ENCODE peak calls at places on chromosomes 6 and 20, in nine cellular contexts. M is pancreas, P is hepatocyte, D is A549, O is stomach, Q is body of pancreas, I is Karpas-422, S is upper lobe of right lung, B is kidney. N is an unnamed sample.

GRCh38 chr6:106099235-106099537 is 13.1 kb downstream of the PRDM1 start:
- DNase-seq in O (no peak), P (no peak), I (no peak), M (no peak), Q (no peak), B (no peak), S (no peak), D (no peak), N (no peak)

GRCh38 chr20:57664476-57664875 is 44.2 kb upstream of the ZBP1 start:
- DNase-seq in B (peak; percentile 52), O (no peak), S (peak; percentile 62), I (no peak), Q (peak; percentile 2), M (no peak), D (no peak), P (no peak), N (no peak)

GRCh38 chr6:119533603-119534279 is 184.2 kb upstream of the MAN1A1 start:
- DNase-seq in Q (peak; percentile 42), M (no peak), D (no peak), P (no peak), I (no peak), B (no peak), O (no peak), S (no peak), N (peak; percentile 85)

GRCh38 chr20:19740503-19740902 is 17.6 kb upstream of the RIN2 start:
- DNase-seq in I (no peak), B (no peak), O (no peak), P (no peak), D (no peak), S (no peak), M (no peak), Q (no peak), N (no peak)

GRCh38 chr6:120615238-120615637 is 719.0 kb downstream of the TBC1D32 start:
- DNase-seq in D (no peak), O (no peak), B (no peak), Q (no peak), M (no peak), I (no peak), P (no peak), S (no peak), N (no peak)

GRCh38 chr6:126039284-126039683 is 52.9 kb downstream of the TRMT11 start:
- DNase-seq in P (no peak), D (peak; percentile 55), S (no peak), M (no peak), O (no peak), B (no peak), I (no peak), Q (no peak), N (no peak)

GRCh38 chr20:1484438-1485120 is 6.6 kb downstream of the SIRPB2 start:
- DNase-seq in M (no peak), O (no peak), B (no peak), S (no peak), I (no peak), Q (no peak), P (no peak), D (no peak), N (no peak)

GRCh38 chr20:44074252-44075151 is 112.5 kb downstream of the JPH2 start:
- DNase-seq in B (peak; percentile 58), D (no peak), Q (no peak), S (peak; percentile 49), O (peak; percentile 19), I (no peak), P (no peak), M (no peak), N (no peak)

GRCh38 chr6:37864250-37864649 is 44.7 kb downstream of the ZFAND3 start:
- DNase-seq in P (no peak), S (no peak), Q (no peak), B (no peak), O (no peak), D (no peak), I (no peak), M (no peak), N (no peak)

GRCh38 chr6:21151178-21151956 is 442.2 kb upstream of the SOX4 start:
- DNase-seq in Q (peak; percentile 34), P (no peak), B (no peak), I (no peak), D (no peak), S (no peak), M (peak; percentile 18), O (no peak), N (no peak)

GRCh38 chr20:21234816-21235215 is 68.3 kb upstream of the XRN2 start:
- DNase-seq in Q (no peak), P (no peak), B (no peak), D (no peak), S (no peak), M (no peak), I (no peak), O (no peak), N (no peak)

GRCh38 chr20:52682271-52682670 is 289.9 kb upstream of the TSHZ2 start:
- DNase-seq in I (no peak), O (no peak), B (no peak), Q (no peak), S (no peak), P (no peak), D (no peak), M (no peak), N (no peak)

GRCh38 chr6:20472748-20473147 is 61.5 kb upstream of the CDKAL1 start:
- DNase-seq in B (no peak), M (no peak), Q (no peak), O (no peak), P (no peak), S (no peak), I (no peak), D (no peak), N (no peak)

DNA sequence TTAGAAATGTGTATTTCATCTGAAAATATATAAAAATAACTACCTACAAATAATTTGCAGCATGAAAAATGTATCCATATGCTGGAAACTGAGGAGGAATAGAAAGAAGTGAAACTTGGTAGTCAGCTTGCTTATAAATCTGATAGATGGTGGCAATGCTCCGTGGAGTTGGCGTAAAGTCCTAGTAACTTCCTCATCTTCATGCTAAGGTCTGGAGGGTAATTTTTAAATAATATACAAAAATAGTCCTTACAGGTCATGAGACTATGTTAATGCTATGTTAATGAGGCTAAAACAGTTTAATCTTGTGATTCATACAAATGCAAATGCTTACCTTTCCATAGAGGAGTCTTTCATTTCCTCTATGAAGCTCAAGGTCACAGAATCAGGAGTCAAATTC is 9.3 kb upstream of the CRIP3 start:
- DNase-seq in Q (no peak), M (no peak), I (peak; percentile 93), B (no peak), D (no peak), S (no peak), P (no peak), O (no peak), N (no peak)
- H3K4me1 ChIP-seq in Q (no peaks in the 10 kb centered on the region), M (no peaks in the 10 kb centered on the region), I (peaks cover 79% of the 10 kb centered on the region), B (no peaks in the 10 kb centered on the region), D (no peaks in the 10 kb centered on the region), S (peaks cover 3% of the 10 kb centered on the region), P (no peaks in the 10 kb centered on the region), O (no peaks in the 10 kb centered on the region), N (peaks cover 31% of the 10 kb centered on the region)

GRCh38 chr6:151335930-151336329 is 55.4 kb downstream of the ZBTB2 start:
- DNase-seq in P (no peak), O (no peak), B (no peak), D (no peak), S (no peak), Q (no peak), M (no peak), I (no peak), N (no peak)

GRCh38 chr6:151341481-151342195 is 49.7 kb downstream of the ZBTB2 start:
- DNase-seq in B (no peak), I (no peak), Q (no peak), S (no peak), M (no peak), P (no peak), O (no peak), D (no peak), N (no peak)

GRCh38 chr6:151340206-151340978 is 51.0 kb downstream of the ZBTB2 start:
- DNase-seq in Q (no peak), B (no peak), M (no peak), D (no peak), O (no peak), S (no peak), P (no peak), I (no peak), N (no peak)

GRCh38 chr6:151339369-151339768 is 52.0 kb downstream of the ZBTB2 start:
- DNase-seq in P (no peak), D (no peak), I (no peak), Q (no peak), S (no peak), B (no peak), M (no peak), O (no peak), N (no peak)

DNA sequence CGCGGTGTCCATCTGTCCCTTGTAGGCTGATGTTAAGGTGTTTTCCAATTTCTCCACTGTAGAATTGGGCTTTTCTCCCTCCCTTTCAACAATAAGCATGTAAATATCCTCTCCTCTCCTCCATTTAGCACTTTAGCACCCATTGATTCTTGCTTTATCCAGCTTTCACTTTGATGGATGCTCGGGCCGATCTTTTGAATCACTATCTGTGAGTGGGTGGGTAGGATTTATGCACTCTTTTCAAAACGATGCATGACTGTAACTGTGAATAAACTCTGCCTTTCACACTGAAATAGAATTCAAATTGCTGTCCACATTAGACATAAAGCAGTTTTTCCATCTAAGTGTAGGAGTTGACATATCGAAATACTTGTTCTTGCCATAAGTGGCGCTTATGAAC is 52.5 kb downstream of the ZBTB2 start:
- DNase-seq in S (no peak), M (no peak), Q (no peak), D (no peak), O (no peak), P (no peak), I (no peak), B (no peak), N (no peak)
- H3K27ac ChIP-seq in S (no peak overlapping the region), M (no peak overlapping the region), Q (no peak overlapping the region), D (no peak overlapping the region), O (no peak overlapping the region), P (no peak overlapping the region), I (no peak overlapping the region), B (no peak overlapping the region), N (no peak overlapping the region)

DNA sequence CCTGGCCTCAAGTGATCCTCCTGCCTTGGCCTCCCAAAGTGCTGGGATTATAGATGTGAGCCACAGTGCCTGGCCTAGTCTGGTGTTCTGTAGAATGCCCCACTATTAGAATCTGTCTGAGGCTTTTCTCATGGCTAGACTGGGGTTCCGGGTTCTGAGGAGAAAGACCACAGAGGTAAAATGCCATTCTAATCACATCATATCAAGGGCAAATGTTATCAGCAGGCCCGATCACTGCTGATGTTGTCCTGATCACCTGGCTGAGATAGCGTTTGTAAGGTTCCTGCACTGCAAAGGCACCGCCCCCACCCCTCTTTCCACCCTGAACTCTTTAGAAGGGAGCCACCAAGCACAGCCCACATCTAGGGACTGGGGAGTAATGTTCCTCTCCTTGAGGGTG is 6.7 kb upstream of the SRC start:
- DNase-seq in I (no peak), S (no peak), P (no peak), D (no peak), M (no peak), Q (no peak), O (no peak), B (peak; percentile 18), N (no peak)
- H3K4me1 ChIP-seq in I (peaks cover 35% of the 10 kb centered on the region), S (peaks cover 18% of the 10 kb centered on the region), P (peaks cover 29% of the 10 kb centered on the region), D (peaks cover 47% of the 10 kb centered on the region), M (peaks cover 5% of the 10 kb centered on the region), Q (peaks cover 11% of the 10 kb centered on the region), O (peaks cover 28% of the 10 kb centered on the region), B (peaks cover 6% of the 10 kb centered on the region), N (peaks cover 17% of the 10 kb centered on the region)

DNA sequence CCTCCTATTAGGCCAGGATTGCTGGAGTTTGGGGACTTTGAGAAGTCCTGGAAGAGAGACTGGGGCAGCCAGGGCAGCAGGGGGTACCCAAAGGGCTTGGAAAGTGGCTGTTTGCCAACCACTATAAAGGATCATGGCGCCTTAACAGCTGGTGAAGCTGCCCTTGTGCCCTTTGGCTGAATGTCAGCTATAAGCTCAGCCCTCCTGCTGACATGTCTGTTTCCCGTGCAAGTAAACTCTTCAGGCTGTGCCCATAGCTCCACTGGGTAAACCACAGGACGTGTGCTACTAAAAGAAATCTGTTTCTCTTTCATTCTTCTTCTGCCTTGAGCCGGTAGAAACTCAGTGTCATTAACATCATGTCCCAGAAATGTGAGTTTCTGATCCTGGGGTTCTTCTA is 97.3 kb downstream of the CAP2 start:
- DNase-seq in Q (no peak), S (no peak), O (no peak), P (no peak), M (no peak), B (no peak), D (no peak), I (no peak), N (no peak)
- H3K27ac ChIP-seq in Q (no peak overlapping the region), S (peak overlapping the region; percentile 33), O (no peak overlapping the region), P (no peak overlapping the region), M (no peak overlapping the region), B (no peak overlapping the region), D (peak overlapping the region; percentile 1), I (no peak overlapping the region), N (no peak overlapping the region)

N was measured in OCI-LY7.